ENCODE peak calls at places on chromosome 18, in six cellular contexts. S is adrenal gland, O is neural progenitor cell, B is Panc1, M is suprapubic skin, K is A549. J is an unnamed sample.

GRCh38 chr18:267380-267687 is 513 bp downstream of the THOC1 start:
- DNase-seq in O (no peak), B (no peak), K (peak), S (no peak), M (no peak), J (peak)

GRCh38 chr18:54360406-54360805 is 2.7 kb downstream of the C18orf54 start:
- DNase-seq in O (peak), S (no peak), M (no peak), K (no peak), B (no peak), J (no peak)

GRCh38 chr18:3458952-3459853 is 9.2 kb downstream of the TGIF1 start:
- DNase-seq in O (no peak), K (no peak), S (no peak), B (no peak), M (no peak), J (peak)

GRCh38 chr18:37541517-37541916 is 24.1 kb downstream of the CELF4 start:
- DNase-seq in M (no peak), S (no peak), K (no peak), B (no peak), O (no peak), J (no peak)

GRCh38 chr18:43574974-43575373 is 297.7 kb upstream of the SYT4 start:
- DNase-seq in K (no peak), B (no peak), S (no peak), M (no peak), O (no peak), J (no peak)

GRCh38 chr18:10421859-10422258 is 32.6 kb upstream of the APCDD1 start:
- DNase-seq in S (no peak), K (no peak), O (no peak), M (no peak), B (no peak), J (no peak)

GRCh38 chr18:53799134-53799533 is 425.3 kb downstream of the MBD2 start:
- DNase-seq in S (no peak), O (no peak), K (no peak), M (no peak), B (no peak), J (peak)

GRCh38 chr18:2895391-2895790 is 48.6 kb downstream of the EMILIN2 start:
- DNase-seq in S (no peak), O (no peak), K (no peak), B (no peak), M (peak), J (no peak)

GRCh38 chr18:62954341-62954740 is 239.0 kb downstream of the PHLPP1 start:
- DNase-seq in M (no peak), K (no peak), B (no peak), O (no peak), S (no peak), J (peak)

GRCh38 chr18:73791081-73791480 is 356.6 kb downstream of the FBXO15 start:
- DNase-seq in S (no peak), M (no peak), B (no peak), O (no peak), K (no peak), J (no peak)

GRCh38 chr18:36610716-36611115 is 218.1 kb downstream of the TPGS2 start:
- DNase-seq in K (no peak), B (no peak), M (no peak), S (no peak), O (peak), J (no peak)

GRCh38 chr18:43303376-43303775 is 26.1 kb upstream of the SYT4 start:
- DNase-seq in K (no peak), B (peak), S (no peak), M (no peak), O (no peak), J (no peak)

GRCh38 chr18:37836071-37836470 is 270.5 kb upstream of the CELF4 start:
- DNase-seq in M (no peak), B (no peak), K (no peak), S (no peak), O (no peak), J (no peak)

GRCh38 chr18:73549236-73549635 is 598.4 kb downstream of the FBXO15 start:
- DNase-seq in B (no peak), M (no peak), O (no peak), S (no peak), K (no peak), J (no peak)

GRCh38 chr18:76351961-76352581 is 143.0 kb downstream of the ZNF516 start:
- DNase-seq in M (peak), K (peak), B (no peak), O (no peak), S (no peak), J (peak)

GRCh38 chr18:48140738-48141137 is 210.3 kb upstream of the SMAD2 start:
- DNase-seq in B (no peak), O (no peak), M (no peak), S (no peak), K (no peak), J (no peak)

GRCh38 chr18:8264861-8265411 is 344.3 kb upstream of the RAB12 start:
- DNase-seq in B (no peak), K (no peak), M (no peak), O (no peak), S (no peak), J (no peak)

DNA sequence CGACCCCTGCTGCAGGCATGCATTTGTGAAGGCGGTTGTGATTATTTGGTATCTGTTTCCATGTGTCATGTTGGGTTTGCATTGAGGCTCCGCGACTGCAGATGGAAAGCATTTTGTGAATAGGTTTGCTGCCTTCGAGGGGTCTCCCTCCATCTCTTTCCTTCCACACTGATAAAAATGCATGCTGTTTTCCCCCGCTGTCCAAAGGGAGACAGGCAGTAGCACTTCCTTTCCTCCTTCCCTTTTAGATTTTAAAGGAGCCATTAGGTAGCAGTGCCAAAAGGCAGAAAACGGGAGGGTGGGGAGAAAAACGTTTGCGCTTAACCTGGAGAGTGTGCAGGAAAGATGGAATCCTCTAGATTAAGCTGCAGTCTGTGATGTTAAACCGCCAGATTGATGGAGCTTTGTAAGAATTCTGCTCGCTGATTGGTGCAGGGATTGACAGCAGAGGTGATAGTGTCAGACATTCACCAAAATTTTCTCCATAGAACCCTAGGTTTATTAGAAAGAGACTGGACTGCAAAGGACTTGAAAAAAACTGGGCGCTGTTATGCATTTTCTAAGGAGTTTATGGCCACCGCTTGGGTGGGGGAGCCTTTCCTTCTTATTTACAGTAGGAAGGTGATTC is 653 bp downstream of the MAPRE2 start:
- DNase-seq in M (no peak), S (no peak), K (no peak), O (peak), B (no peak), J (peak)
- TF ChIP-seq CTCF in M (no peak), S (no peak), K (no peak), O (peak), B (no peak), J (no peak)

GRCh38 chr18:79945118-79946042 is 6.1 kb downstream of the SLC66A2 start:
- DNase-seq in O (no peak), K (no peak), B (no peak), S (no peak), M (peak), J (no peak)
- H3K27ac ChIP-seq in O (no peak), K (no peak), B (peak), S (no peak), M (peak), J (no peak)

GRCh38 chr18:46754661-46755292 is 2.1 kb downstream of the ST8SIA5 start:
- DNase-seq in S (peak), M (no peak), K (no peak), O (peak), B (no peak), J (no peak)
- TF ChIP-seq CTCF in S (no peak), M (no peak), K (no peak), O (peak), B (no peak), J (no peak)

GRCh38 chr18:75343389-75343788 is 84.1 kb downstream of the SMIM21 start:
- DNase-seq in B (no peak), S (no peak), O (peak), M (no peak), K (no peak), J (no peak)

GRCh38 chr18:75341897-75342296 is 85.6 kb downstream of the SMIM21 start:
- DNase-seq in K (no peak), B (no peak), M (no peak), O (no peak), S (no peak), J (no peak)

GRCh38 chr18:75340206-75340605 is 87.3 kb downstream of the SMIM21 start:
- DNase-seq in M (no peak), S (no peak), O (no peak), B (no peak), K (no peak), J (no peak)

GRCh38 chr18:75344161-75344560 is 83.3 kb downstream of the SMIM21 start:
- DNase-seq in M (no peak), K (no peak), S (no peak), B (no peak), O (no peak), J (no peak)

DNA sequence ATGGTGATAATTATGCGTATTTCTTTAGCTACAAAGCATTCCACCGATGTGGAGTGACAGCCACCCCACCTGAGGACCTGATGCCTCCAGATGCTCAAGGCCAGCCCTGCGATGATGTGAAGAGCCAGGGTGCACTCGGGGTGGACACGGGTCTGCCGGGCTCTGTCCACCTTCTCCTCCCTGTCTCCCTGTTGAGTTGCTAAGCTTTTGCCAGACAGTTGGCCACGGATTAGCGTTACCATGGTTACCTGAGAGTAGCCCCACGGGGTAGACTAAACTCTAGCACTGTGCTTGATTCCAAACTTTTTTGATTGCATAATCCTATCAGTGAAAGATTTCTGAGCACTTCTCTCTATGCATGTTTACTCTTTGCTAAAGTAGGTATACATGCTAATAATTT is 86.2 kb downstream of the SMIM21 start:
- DNase-seq in B (no peak), M (no peak), S (no peak), O (peak), K (no peak), J (no peak)
- H3K27ac ChIP-seq in B (no peak), M (no peak), S (no peak), O (no peak), K (no peak), J (no peak)

DNA sequence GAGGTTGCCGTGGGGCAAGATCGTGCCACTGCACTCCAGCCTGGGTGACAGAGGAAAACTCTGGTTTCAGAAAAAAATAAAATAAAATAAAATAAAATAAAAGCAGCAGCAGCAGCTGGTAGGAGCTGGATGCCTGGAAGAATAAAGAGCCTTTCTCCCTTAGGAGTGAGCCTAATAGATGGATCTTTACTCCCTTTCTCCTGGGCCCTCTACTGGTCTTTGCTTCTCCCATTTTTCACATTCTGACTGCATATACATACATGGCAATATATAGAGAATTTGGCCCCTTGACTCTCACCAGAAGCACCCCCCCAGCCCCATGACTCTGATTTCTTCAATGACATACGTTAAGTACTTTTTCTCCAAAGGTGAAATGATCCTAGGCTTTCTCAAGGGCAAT is 9.8 kb upstream of the MALT1 start:
- DNase-seq in B (no peak), O (peak), M (no peak), K (no peak), S (no peak), J (no peak)
- TF ChIP-seq CTCF in B (peak), O (no peak), M (no peak), K (peak), S (no peak), J (no peak)

DNA sequence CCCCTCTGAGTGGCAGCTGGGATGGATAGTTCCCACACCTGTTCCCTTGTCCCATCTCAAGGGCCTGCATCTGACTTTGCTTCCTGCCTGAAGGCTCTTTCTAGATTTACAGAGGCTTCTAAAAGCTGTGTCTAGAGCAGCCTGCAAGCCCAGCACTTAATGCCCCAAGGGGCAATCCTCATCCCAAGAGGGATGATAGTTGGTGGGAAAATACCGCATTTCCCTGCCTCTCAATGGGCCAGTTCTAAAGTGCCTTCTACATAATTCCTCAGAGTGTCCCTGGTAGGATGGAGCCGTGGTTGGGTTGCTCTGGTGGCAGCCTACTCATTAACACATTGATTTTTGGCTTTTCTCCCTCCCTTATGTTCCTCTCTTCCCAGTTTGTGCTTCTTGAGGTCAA is 29.5 kb downstream of the LAMA3 start:
- DNase-seq in B (no peak), K (no peak), M (no peak), S (no peak), O (no peak), J (no peak)
- H3K27ac ChIP-seq in B (no peak), K (peak), M (no peak), S (no peak), O (no peak), J (peak)

DNA sequence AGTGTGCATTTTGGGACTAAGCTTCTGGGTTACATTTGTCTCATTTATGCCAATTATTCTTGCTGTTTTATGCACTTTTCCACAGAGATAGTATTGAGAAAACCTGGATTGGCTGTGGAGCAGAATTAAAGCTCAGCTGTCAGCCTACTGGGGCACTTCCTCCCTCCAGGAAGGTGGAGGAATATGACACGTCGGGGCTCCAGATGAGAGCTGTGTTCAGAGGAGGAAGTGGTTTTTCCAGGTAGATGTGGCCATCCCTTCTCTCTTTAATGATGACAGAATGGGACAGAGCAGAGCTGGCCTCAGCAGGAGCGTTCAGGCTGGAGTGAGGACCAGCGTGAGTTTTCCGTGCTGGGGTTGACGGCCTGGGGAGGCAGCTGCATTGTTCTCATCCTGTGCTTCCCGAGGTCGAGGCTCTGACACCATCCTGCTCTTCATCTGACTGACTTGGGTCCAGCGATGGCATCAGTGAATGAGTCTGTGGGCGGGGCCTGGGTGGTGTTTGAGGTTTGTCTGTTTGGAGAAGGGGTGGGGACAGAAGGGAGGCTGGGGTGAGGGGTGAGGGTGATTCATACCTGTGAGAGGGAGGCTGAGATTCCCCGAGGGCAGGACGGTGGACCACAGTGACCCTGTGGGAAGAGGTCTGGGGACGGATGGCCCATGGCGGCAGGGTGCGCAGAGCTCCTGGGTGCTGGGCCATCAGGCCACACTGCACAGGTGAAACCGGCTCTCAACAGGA is 207.0 kb downstream of the LDLRAD4 start:
- DNase-seq in S (no peak), M (peak), B (no peak), K (no peak), O (no peak), J (no peak)
- TF ChIP-seq CTCF in S (no peak), M (no peak), B (no peak), K (no peak), O (no peak), J (no peak)

GRCh38 chr18:21996261-21996892 is 173.0 kb upstream of the GATA6 start:
- DNase-seq in B (no peak), M (no peak), O (no peak), K (no peak), S (peak), J (peak)

GRCh38 chr18:22001912-22002487 is 167.4 kb upstream of the GATA6 start:
- DNase-seq in O (no peak), K (no peak), M (no peak), S (no peak), B (no peak), J (no peak)

GRCh38 chr18:21997207-21998143 is 171.9 kb upstream of the GATA6 start:
- DNase-seq in M (no peak), S (peak), K (peak), B (peak), O (peak), J (peak)

DNA sequence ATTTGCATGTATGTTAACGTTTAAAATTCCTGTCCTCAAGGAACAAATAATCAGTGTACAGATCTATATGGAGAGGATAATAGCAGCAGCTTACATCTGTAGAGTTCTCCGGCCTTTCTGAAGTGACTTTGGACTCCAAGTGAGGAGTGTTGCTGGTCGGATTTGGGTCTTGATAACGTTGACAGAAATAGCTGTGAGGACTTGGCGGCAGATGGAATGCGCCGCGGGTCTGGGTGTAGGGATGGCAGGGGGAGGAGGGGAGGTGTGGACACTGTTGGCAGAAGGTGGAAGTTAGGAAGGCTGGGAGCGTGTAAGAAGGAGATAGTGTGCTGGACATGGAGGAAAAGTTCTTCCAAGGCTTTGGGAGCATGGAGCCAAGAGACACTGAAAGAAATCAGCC is 170.9 kb upstream of the GATA6 start:
- DNase-seq in K (no peak), B (no peak), M (no peak), S (no peak), O (no peak), J (no peak)
- H3K27ac ChIP-seq in K (no peak), B (no peak), M (no peak), S (no peak), O (no peak), J (no peak)